ENCODE peak calls at places on chromosomes 7 and 10, in five cellular contexts. H, L, F, K and I are unnamed samples.

GRCh38 chr10:104242545-104242944 is 10.4 kb upstream of the CFAP43 start:
- DNase-seq in H (no peak), L (no peak), F (no peak), K (no peak), I (no peak)

GRCh38 chr7:28558236-28558635 is 145.9 kb downstream of the CREB5 start:
- DNase-seq in H (no peak), L (no peak), F (no peak), K (no peak), I (no peak)

GRCh38 chr7:23347007-23347681 is 48.0 kb downstream of the MALSU1 start:
- DNase-seq in H (no peak), L (no peak), F (no peak), K (no peak), I (no peak)

GRCh38 chr10:71589617-71590551 is 129.7 kb downstream of the C10orf105 start:
- DNase-seq in H (no peak), L (no peak), F (no peak), K (no peak), I (no peak)

GRCh38 chr7:157120181-157120580 is 18.5 kb upstream of the UBE3C start:
- DNase-seq in H (no peak), L (no peak), F (no peak), K (no peak), I (no peak)

GRCh38 chr10:119401671-119402395 is 140.7 kb downstream of the RGS10 start:
- DNase-seq in H (peak; percentile 98), L (no peak), F (no peak), K (peak; percentile 88), I (no peak)

GRCh38 chr10:3468919-3469638 is 296.5 kb upstream of the PITRM1 start:
- DNase-seq in H (peak; percentile 99), L (no peak), F (peak; percentile 27), K (peak; percentile 77), I (no peak)

GRCh38 chr7:130974794-130975193 is 240.8 kb upstream of the KLF14 start:
- DNase-seq in H (no peak), L (no peak), F (no peak), K (no peak), I (no peak)

GRCh38 chr7:74269757-74270277 is 15.6 kb upstream of the RFC2 start:
- DNase-seq in H (peak; percentile 80), L (no peak), F (peak; percentile 67), K (no peak), I (peak; percentile 65)

GRCh38 chr7:119175916-119176627 is 951.6 kb downstream of the ANKRD7 start:
- DNase-seq in H (peak; percentile 46), L (no peak), F (peak; percentile 94), K (no peak), I (no peak)

GRCh38 chr10:1344846-1345245 is 288.7 kb downstream of the WDR37 start:
- DNase-seq in H (no peak), L (no peak), F (no peak), K (no peak), I (no peak)

GRCh38 chr7:74482629-74483401 is 29.1 kb downstream of the GTF2IRD1 start:
- DNase-seq in H (peak; percentile 92), L (no peak), F (no peak), K (peak; percentile 71), I (no peak)

GRCh38 chr10:48548531-48549135 is 56.2 kb downstream of the ARHGAP22 start:
- DNase-seq in H (no peak), L (no peak), F (no peak), K (no peak), I (no peak)

GRCh38 chr7:103593691-103594090 is 147.7 kb upstream of the SLC26A5 start:
- DNase-seq in H (no peak), L (no peak), F (no peak), K (no peak), I (no peak)

GRCh38 chr10:110916554-110917346 is 2.2 kb downstream of the BBIP1 start:
- DNase-seq in H (peak; percentile 89), L (no peak), F (no peak), K (no peak), I (no peak)

GRCh38 chr7:1692500-1693418 is 22.7 kb downstream of the ELFN1 start:
- DNase-seq in H (no peak), L (peak; percentile 40), F (no peak), K (peak; percentile 16), I (peak; percentile 12)

GRCh38 chr7:135204271-135204872 is 7.0 kb downstream of the WDR91 start:
- DNase-seq in H (peak; percentile 12), L (no peak), F (no peak), K (no peak), I (no peak)

GRCh38 chr7:13904689-13905088 is 84.8 kb downstream of the ETV1 start:
- DNase-seq in H (peak; percentile 67), L (no peak), F (no peak), K (no peak), I (no peak)

GRCh38 chr7:30594055-30594539 is 581 bp upstream of the GARS1 start:
- DNase-seq in H (peak; percentile 55), L (no peak), F (peak; percentile 70), K (no peak), I (no peak)

GRCh38 chr10:3527144-3527543 is 257.9 kb downstream of the KLF6 start:
- DNase-seq in H (no peak), L (no peak), F (no peak), K (no peak), I (no peak)

GRCh38 chr10:31580646-31581045 is 261.6 kb downstream of the ZEB1 start:
- DNase-seq in H (no peak), L (no peak), F (no peak), K (no peak), I (no peak)

GRCh38 chr10:127903789-127904188 is 3.1 kb upstream of the PTPRE start:
- DNase-seq in H (no peak), L (no peak), F (no peak), K (no peak), I (no peak)

GRCh38 chr10:89521368-89521767 is 14.0 kb downstream of the SLC16A12 start:
- DNase-seq in H (no peak), L (no peak), F (no peak), K (no peak), I (no peak)

GRCh38 chr10:73110345-73110849 is at the start of gene NUDT13:
- DNase-seq in H (peak; percentile 81), L (no peak), F (peak; percentile 66), K (peak; percentile 69), I (no peak)

GRCh38 chr10:57983226-57983870 is 284.3 kb downstream of the IPMK start:
- DNase-seq in H (no peak), L (no peak), F (no peak), K (no peak), I (no peak)

GRCh38 chr7:81869670-81870069 is 99.8 kb upstream of the HGF start:
- DNase-seq in H (no peak), L (no peak), F (no peak), K (no peak), I (no peak)

GRCh38 chr10:86953747-86954680 is 3.4 kb downstream of the MMRN2 start:
- DNase-seq in H (peak; percentile 81), L (no peak), F (peak; percentile 76), K (peak; percentile 73), I (no peak)

GRCh38 chr7:47942132-47942531 is 6.1 kb downstream of the PKD1L1 start:
- DNase-seq in H (peak; percentile 23), L (no peak), F (no peak), K (no peak), I (no peak)

GRCh38 chr10:72186213-72186612 is 29.6 kb upstream of the ANAPC16 start:
- DNase-seq in H (peak; percentile 65), L (no peak), F (no peak), K (no peak), I (no peak)

GRCh38 chr7:25529320-25529719 is 301.0 kb upstream of the NPVF start:
- DNase-seq in H (no peak), L (no peak), F (no peak), K (no peak), I (no peak)

GRCh38 chr7:121398246-121398645 is 2.1 kb upstream of the FAM3C start:
- DNase-seq in H (no peak), L (no peak), F (peak; percentile 43), K (no peak), I (no peak)

GRCh38 chr10:91090761-91091529 is 129.5 kb upstream of the PCGF5 start:
- DNase-seq in H (peak; percentile 6), L (no peak), F (no peak), K (no peak), I (no peak)
- TF ChIP-seq CTCF in H (peak; percentile 30), L (no peak), F (no peak), K (no peak), I (no peak)

DNA sequence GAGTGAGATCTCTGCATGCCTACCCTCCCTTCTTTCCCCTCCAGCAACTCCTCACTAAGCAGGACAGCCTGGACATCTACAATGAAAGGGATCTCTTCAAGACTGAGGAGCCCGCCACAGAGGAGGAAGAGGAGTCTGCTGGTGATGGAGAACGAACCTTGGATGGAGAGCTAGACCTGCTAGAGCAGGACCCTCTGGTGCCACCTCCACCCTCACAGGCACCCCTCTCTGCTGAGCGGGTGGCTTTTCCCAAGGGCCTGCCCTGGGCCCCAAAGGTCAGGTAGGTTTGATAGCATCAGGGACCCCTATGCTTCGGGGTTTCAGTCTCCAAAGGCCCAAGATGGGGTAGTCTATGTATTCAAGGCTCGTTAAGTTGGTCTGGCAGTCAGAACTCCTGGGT is 23.9 kb downstream of the STRIP2 start:
- DNase-seq in H (no peak), L (no peak), F (no peak), K (no peak), I (no peak)
- TF ChIP-seq CTCF in H (no peak), L (no peak), F (no peak), K (no peak), I (no peak)

GRCh38 chr7:132575336-132575986 is 809 bp downstream of the PLXNA4 start:
- DNase-seq in H (peak; percentile 74), L (no peak), F (peak; percentile 82), K (peak; percentile 68), I (no peak)
- TF ChIP-seq CTCF in H (peak; percentile 51), L (no peak), F (peak; percentile 38), K (no peak), I (no peak)

DNA sequence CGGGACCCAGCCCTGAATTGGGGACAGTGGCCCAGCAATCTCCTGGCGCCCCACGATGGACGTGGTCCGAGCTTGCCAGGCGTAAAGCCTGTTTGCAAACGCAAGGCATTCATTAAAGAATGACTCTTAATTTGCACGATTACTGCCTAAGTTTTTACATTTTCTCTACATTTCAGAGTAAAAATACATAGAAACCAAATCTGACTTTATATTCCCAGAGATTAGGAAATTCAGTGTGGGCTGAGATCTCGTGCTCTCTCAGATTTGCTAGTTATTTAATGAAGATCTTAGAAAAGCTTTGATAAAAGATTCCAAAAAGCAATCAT is 337 bp upstream of the CCDC3 start:
- DNase-seq in H (no peak), L (no peak), F (no peak), K (no peak), I (no peak)
- TF ChIP-seq CTCF in H (no peak), L (no peak), F (no peak), K (no peak), I (no peak)

GRCh38 chr7:44531421-44532380 is 9.4 kb downstream of the NPC1L1 start:
- DNase-seq in H (no peak), L (no peak), F (no peak), K (no peak), I (no peak)
- TF ChIP-seq CTCF in H (no peak), L (no peak), F (no peak), K (no peak), I (no peak)